ENCODE peak calls at places on chromosomes 13 and 19, in seven cellular contexts. W is heart left ventricle; K is NCI-H1092; N is body of pancreas; U is activated effector memory CD4-positive, alpha-beta T cell treated with Interleukin-2 at 50 U/mL for 16 hours; A is AG10803; L is brain microvascular endothelial cell. Y is an unnamed sample.

GRCh38 chr19:35262101-35262761 is 6.5 kb upstream of the USF2 start:
- DNase-seq in W (no peak), K (peak; percentile 45), N (peak; percentile 9), U (no peak), A (no peak), L (no peak), Y (no peak)

GRCh38 chr19:52778811-52779210 is 7.8 kb downstream of the ZNF600 start:
- DNase-seq in W (no peak), K (no peak), N (no peak), U (peak; percentile 12), A (no peak), L (peak; percentile 0), Y (no peak)

GRCh38 chr19:8609210-8610040 is 1.1 kb downstream of the ADAMTS10 start:
- DNase-seq in W (peak; percentile 79), K (no peak), N (peak; percentile 37), U (no peak), A (peak; percentile 75), L (peak; percentile 81), Y (no peak)

GRCh38 chr19:12478234-12478941 is 6.2 kb downstream of the ZNF709 start:
- DNase-seq in W (no peak), K (no peak), N (peak; percentile 35), U (no peak), A (no peak), L (no peak), Y (no peak)

GRCh38 chr19:17292301-17293074 is 10.7 kb downstream of the ABHD8 start:
- DNase-seq in W (peak; percentile 73), K (no peak), N (peak; percentile 57), U (peak; percentile 68), A (peak; percentile 87), L (peak; percentile 88), Y (no peak)

GRCh38 chr19:46080561-46080960 is 39.8 kb upstream of the IGFL4 start:
- DNase-seq in W (no peak), K (no peak), N (peak; percentile 18), U (no peak), A (peak; percentile 92), L (peak; percentile 98), Y (no peak)

GRCh38 chr19:7916137-7916907 is 1.7 kb downstream of the TGFBR3L start:
- DNase-seq in W (no peak), K (no peak), N (no peak), U (peak; percentile 31), A (no peak), L (no peak), Y (no peak)

GRCh38 chr19:16258440-16258903 is 60.8 kb downstream of the AP1M1 start:
- DNase-seq in W (peak; percentile 87), K (no peak), N (peak; percentile 55), U (no peak), A (no peak), L (peak; percentile 14), Y (no peak)

GRCh38 chr19:15551183-15552004 is 43.1 kb downstream of the CYP4F22 start:
- DNase-seq in W (peak; percentile 31), K (no peak), N (peak; percentile 41), U (peak; percentile 61), A (no peak), L (no peak), Y (no peak)

GRCh38 chr19:48812094-48812929 is 1.5 kb upstream of the BCAT2 start:
- DNase-seq in W (peak; percentile 96), K (peak; percentile 55), N (peak; percentile 97), U (peak; percentile 49), A (peak; percentile 67), L (peak; percentile 23), Y (peak; percentile 78)

GRCh38 chr19:40284501-40285352 is at the start of gene AKT2:
- DNase-seq in W (peak; percentile 78), K (peak; percentile 54), N (no peak), U (no peak), A (peak; percentile 38), L (peak; percentile 3), Y (peak; percentile 85)

GRCh38 chr19:14580623-14581237 is 2.2 kb upstream of the CLEC17A start:
- DNase-seq in W (no peak), K (no peak), N (no peak), U (no peak), A (no peak), L (no peak), Y (no peak)

GRCh38 chr19:48739400-48739825 is 997 bp downstream of the RASIP1 start:
- DNase-seq in W (no peak), K (no peak), N (no peak), U (no peak), A (no peak), L (no peak), Y (no peak)

GRCh38 chr19:19423322-19423721 is 17.8 kb downstream of the GATAD2A start:
- DNase-seq in W (no peak), K (no peak), N (no peak), U (no peak), A (no peak), L (no peak), Y (no peak)

GRCh38 chr19:49858591-49858985 is 7.6 kb downstream of the PTOV1 start:
- DNase-seq in W (peak; percentile 22), K (no peak), N (no peak), U (no peak), A (no peak), L (no peak), Y (no peak)

GRCh38 chr19:41701401-41702075 is 6.9 kb upstream of the CEACAM5 start:
- DNase-seq in W (no peak), K (peak; percentile 32), N (peak; percentile 21), U (no peak), A (no peak), L (no peak), Y (no peak)

GRCh38 chr13:89061821-89062220 is 1390.7 kb downstream of the SLITRK5 start:
- DNase-seq in W (no peak), K (peak; percentile 71), N (peak; percentile 5), U (no peak), A (no peak), L (no peak), Y (no peak)

GRCh38 chr19:5929179-5929578 is 15.1 kb downstream of the CAPS start:
- DNase-seq in W (no peak), K (no peak), N (no peak), U (no peak), A (no peak), L (no peak), Y (no peak)